ENCODE peak calls at places on chromosome 13, in five cellular contexts. One of them, this sample, is unnamed.

GRCh38 chr13:113785051-113786010 is 26.3 kb downstream of the TMEM255B start:
- DNase-seq in ovary: no peak
- DNase-seq in transverse colon: no peak
- DNase-seq in A549: no peak
- DNase-seq in Peyer's patch: peak; percentile 8
- DNase-seq in this sample: no peak

GRCh38 chr13:21361123-21361522 is 98.0 kb downstream of the ZDHHC20 start:
- DNase-seq in ovary: no peak
- DNase-seq in transverse colon: no peak
- DNase-seq in A549: no peak
- DNase-seq in Peyer's patch: no peak
- DNase-seq in this sample: no peak

GRCh38 chr13:20714563-20715339 is 11.3 kb downstream of the IL17D start:
- DNase-seq in ovary: peak; percentile 62
- DNase-seq in transverse colon: no peak
- DNase-seq in A549: no peak
- DNase-seq in Peyer's patch: no peak
- DNase-seq in this sample: peak; percentile 44

GRCh38 chr13:50101590-50101989 is 86.3 kb downstream of the KCNRG start:
- DNase-seq in ovary: no peak
- DNase-seq in transverse colon: no peak
- DNase-seq in A549: no peak
- DNase-seq in Peyer's patch: no peak
- DNase-seq in this sample: no peak

GRCh38 chr13:62919491-62919890 is 1503.8 kb upstream of the PCDH20 start:
- DNase-seq in ovary: no peak
- DNase-seq in transverse colon: no peak
- DNase-seq in A549: no peak
- DNase-seq in Peyer's patch: no peak
- DNase-seq in this sample: no peak

GRCh38 chr13:86085890-86086289 is 286.7 kb upstream of the SLITRK6 start:
- DNase-seq in ovary: no peak
- DNase-seq in transverse colon: no peak
- DNase-seq in A549: no peak
- DNase-seq in Peyer's patch: no peak
- DNase-seq in this sample: no peak

GRCh38 chr13:22134261-22134660 is 463.4 kb downstream of the FGF9 start:
- DNase-seq in ovary: no peak
- DNase-seq in transverse colon: no peak
- DNase-seq in A549: no peak
- DNase-seq in Peyer's patch: no peak
- DNase-seq in this sample: no peak

GRCh38 chr13:23183292-23183691 is 2.5 kb downstream of the SGCG start:
- DNase-seq in ovary: no peak
- DNase-seq in transverse colon: no peak
- DNase-seq in A549: no peak
- DNase-seq in Peyer's patch: no peak
- DNase-seq in this sample: no peak

GRCh38 chr13:38980628-38981078 is 10.0 kb downstream of the STOML3 start:
- DNase-seq in ovary: no peak
- DNase-seq in transverse colon: no peak
- DNase-seq in A549: no peak
- DNase-seq in Peyer's patch: no peak
- DNase-seq in this sample: no peak

GRCh38 chr13:23385931-23386330 is 47.6 kb downstream of the SACS start:
- DNase-seq in ovary: no peak
- DNase-seq in transverse colon: no peak
- DNase-seq in A549: no peak
- DNase-seq in Peyer's patch: no peak
- DNase-seq in this sample: no peak

GRCh38 chr13:95226476-95226875 is 74.8 kb downstream of the ABCC4 start:
- DNase-seq in ovary: no peak
- DNase-seq in transverse colon: no peak
- DNase-seq in A549: no peak
- DNase-seq in Peyer's patch: no peak
- DNase-seq in this sample: no peak

GRCh38 chr13:74443623-74444022 is 309.4 kb upstream of the KLF12 start:
- DNase-seq in ovary: no peak
- DNase-seq in transverse colon: no peak
- DNase-seq in A549: peak; percentile 1
- DNase-seq in Peyer's patch: no peak
- DNase-seq in this sample: no peak

GRCh38 chr13:87274209-87274819 is 396.9 kb upstream of the SLITRK5 start:
- DNase-seq in ovary: no peak
- DNase-seq in transverse colon: peak; percentile 17
- DNase-seq in A549: no peak
- DNase-seq in Peyer's patch: no peak
- DNase-seq in this sample: no peak

GRCh38 chr13:59774511-59774911 is 389.2 kb downstream of the DIAPH3 start:
- DNase-seq in ovary: no peak
- DNase-seq in transverse colon: no peak
- DNase-seq in A549: no peak
- DNase-seq in Peyer's patch: no peak
- DNase-seq in this sample: no peak

GRCh38 chr13:72221276-72221962 is 354.4 kb upstream of the DACH1 start:
- DNase-seq in ovary: no peak
- DNase-seq in transverse colon: peak; percentile 40
- DNase-seq in A549: peak; percentile 3
- DNase-seq in Peyer's patch: peak; percentile 60
- DNase-seq in this sample: no peak

GRCh38 chr13:45781553-45782326 is 69.8 kb downstream of the SIAH3 start:
- DNase-seq in ovary: peak; percentile 25
- DNase-seq in transverse colon: peak; percentile 50
- DNase-seq in A549: no peak
- DNase-seq in Peyer's patch: peak; percentile 64
- DNase-seq in this sample: peak; percentile 16

GRCh38 chr13:87887459-87888123 is 216.4 kb downstream of the SLITRK5 start:
- DNase-seq in ovary: no peak
- DNase-seq in transverse colon: no peak
- DNase-seq in A549: no peak
- DNase-seq in Peyer's patch: no peak
- DNase-seq in this sample: no peak

GRCh38 chr13:113832204-113832603 is 31.7 kb downstream of the GAS6 start:
- DNase-seq in ovary: no peak
- DNase-seq in transverse colon: no peak
- DNase-seq in A549: peak; percentile 16
- DNase-seq in Peyer's patch: peak; percentile 79
- DNase-seq in this sample: no peak

GRCh38 chr13:71721117-71721516 is 145.9 kb downstream of the DACH1 start:
- DNase-seq in ovary: no peak
- DNase-seq in transverse colon: no peak
- DNase-seq in A549: no peak
- DNase-seq in Peyer's patch: no peak
- DNase-seq in this sample: no peak

GRCh38 chr13:77623797-77624196 is 73.7 kb upstream of the SLAIN1 start:
- DNase-seq in ovary: no peak
- DNase-seq in transverse colon: no peak
- DNase-seq in A549: no peak
- DNase-seq in Peyer's patch: no peak
- DNase-seq in this sample: no peak

GRCh38 chr13:90171649-90172048 is 1175.8 kb upstream of the MIR17HG start:
- DNase-seq in ovary: no peak
- DNase-seq in transverse colon: no peak
- DNase-seq in A549: no peak
- DNase-seq in Peyer's patch: no peak
- DNase-seq in this sample: no peak

GRCh38 chr13:47816835-47817234 is 184.2 kb downstream of the SUCLA2 start:
- DNase-seq in ovary: no peak
- DNase-seq in transverse colon: no peak
- DNase-seq in A549: no peak
- DNase-seq in Peyer's patch: no peak
- DNase-seq in this sample: no peak

GRCh38 chr13:113901231-113901630 is 37.4 kb upstream of the GAS6 start:
- DNase-seq in ovary: no peak
- DNase-seq in transverse colon: no peak
- DNase-seq in A549: no peak
- DNase-seq in Peyer's patch: no peak
- DNase-seq in this sample: no peak

GRCh38 chr13:77833331-77833863 is 85.2 kb downstream of the EDNRB start:
- DNase-seq in ovary: no peak
- DNase-seq in transverse colon: no peak
- DNase-seq in A549: no peak
- DNase-seq in Peyer's patch: no peak
- DNase-seq in this sample: peak; percentile 18

GRCh38 chr13:95954266-95954665 is 98.9 kb downstream of the UGGT2 start:
- DNase-seq in ovary: no peak
- DNase-seq in transverse colon: no peak
- DNase-seq in A549: no peak
- DNase-seq in Peyer's patch: no peak
- DNase-seq in this sample: no peak

GRCh38 chr13:46343279-46343949 is 43.6 kb downstream of the RUBCNL start:
- DNase-seq in ovary: no peak
- DNase-seq in transverse colon: no peak
- DNase-seq in A549: no peak
- DNase-seq in Peyer's patch: no peak
- DNase-seq in this sample: no peak

GRCh38 chr13:71864094-71864980 is 2.7 kb downstream of the DACH1 start:
- DNase-seq in ovary: no peak
- DNase-seq in transverse colon: peak; percentile 81
- DNase-seq in A549: no peak
- DNase-seq in Peyer's patch: peak; percentile 89
- DNase-seq in this sample: peak; percentile 49

GRCh38 chr13:31920301-31920818 is 111.2 kb upstream of the FRY start:
- DNase-seq in ovary: no peak
- DNase-seq in transverse colon: no peak
- DNase-seq in A549: no peak
- DNase-seq in Peyer's patch: no peak
- DNase-seq in this sample: no peak

GRCh38 chr13:104074326-104074725 is 1008.1 kb upstream of the SLC10A2 start:
- DNase-seq in ovary: no peak
- DNase-seq in transverse colon: no peak
- DNase-seq in A549: no peak
- DNase-seq in Peyer's patch: no peak
- DNase-seq in this sample: no peak
- H3K27ac ChIP-seq in ovary: no peak overlapping the region
- H3K27ac ChIP-seq in transverse colon: no peak overlapping the region
- H3K27ac ChIP-seq in A549: no peak overlapping the region
- H3K27ac ChIP-seq in Peyer's patch: no peak overlapping the region
- H3K27ac ChIP-seq in this sample: no peak overlapping the region

GRCh38 chr13:97224544-97225324 is 2.6 kb downstream of the MBNL2 start:
- DNase-seq in ovary: no peak
- DNase-seq in transverse colon: peak; percentile 70
- DNase-seq in A549: no peak
- DNase-seq in Peyer's patch: no peak
- DNase-seq in this sample: no peak

GRCh38 chr13:97226788-97227627 is 4.9 kb downstream of the MBNL2 start:
- DNase-seq in ovary: no peak
- DNase-seq in transverse colon: peak; percentile 64
- DNase-seq in A549: no peak
- DNase-seq in Peyer's patch: no peak
- DNase-seq in this sample: no peak

GRCh38 chr13:97223711-97224461 is 1.8 kb downstream of the MBNL2 start:
- DNase-seq in ovary: peak; percentile 57
- DNase-seq in transverse colon: peak; percentile 55
- DNase-seq in A549: peak; percentile 25
- DNase-seq in Peyer's patch: peak; percentile 65
- DNase-seq in this sample: peak; percentile 54

GRCh38 chr13:97226013-97226412 is 3.9 kb downstream of the MBNL2 start:
- DNase-seq in ovary: no peak
- DNase-seq in transverse colon: no peak
- DNase-seq in A549: no peak
- DNase-seq in Peyer's patch: no peak
- DNase-seq in this sample: no peak

DNA sequence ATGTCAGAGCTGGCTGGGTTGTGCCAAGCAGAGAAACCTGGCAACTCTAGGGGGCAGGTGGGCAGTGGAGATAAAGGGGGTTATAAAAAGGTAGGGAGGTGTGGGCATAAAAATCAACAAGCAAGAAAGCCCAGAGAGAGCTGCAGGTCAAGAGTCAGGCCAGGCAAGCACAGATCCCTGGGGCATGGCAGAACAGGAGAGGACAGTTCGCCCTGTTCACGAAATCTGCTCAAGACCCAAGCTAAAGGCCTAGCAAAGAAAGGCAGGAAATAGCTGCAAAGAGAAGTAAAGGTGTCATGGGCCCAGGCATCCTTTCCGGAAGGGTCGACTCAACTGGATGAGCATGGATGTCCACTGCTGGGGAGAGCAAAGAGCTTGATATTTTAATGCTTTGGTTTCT is 3.4 kb downstream of the MBNL2 start:
- DNase-seq in ovary: no peak
- DNase-seq in transverse colon: no peak
- DNase-seq in A549: no peak
- DNase-seq in Peyer's patch: no peak
- DNase-seq in this sample: no peak
- H3K4me3 ChIP-seq in ovary: peak overlapping the region; percentile 60
- H3K4me3 ChIP-seq in transverse colon: peak overlapping the region; percentile 79
- H3K4me3 ChIP-seq in A549: peak overlapping the region; percentile 65
- H3K4me3 ChIP-seq in Peyer's patch: peak overlapping the region; percentile 67
- H3K4me3 ChIP-seq in this sample: peak overlapping the region; percentile 52

DNA sequence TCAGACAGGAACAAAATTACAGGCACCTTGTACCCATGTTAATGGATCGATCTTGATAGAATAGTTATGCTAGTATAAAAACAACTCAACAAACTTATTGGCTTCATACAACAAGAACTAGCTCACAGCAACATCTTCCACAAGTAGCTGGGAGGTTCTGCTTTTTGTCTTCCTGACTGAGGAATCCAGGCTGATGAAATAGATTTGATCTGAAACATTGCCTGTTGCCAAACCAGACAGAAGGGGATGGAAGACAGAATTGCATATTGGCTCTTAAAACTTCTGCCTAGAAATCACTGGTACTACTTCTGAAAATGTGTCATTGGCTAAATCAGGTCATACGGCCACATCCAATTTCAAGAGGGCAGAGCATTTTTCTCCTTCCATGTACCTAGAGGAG is 267.2 kb downstream of the RFC3 start:
- DNase-seq in ovary: no peak
- DNase-seq in transverse colon: no peak
- DNase-seq in A549: no peak
- DNase-seq in Peyer's patch: no peak
- DNase-seq in this sample: no peak
- TF ChIP-seq POLR2A in ovary: no peak
- TF ChIP-seq POLR2A in transverse colon: no peak
- TF ChIP-seq POLR2A in A549: no peak
- TF ChIP-seq POLR2A in Peyer's patch: no peak
- TF ChIP-seq POLR2A in this sample: no peak

GRCh38 chr13:43061496-43062280 is 38.3 kb downstream of the DNAJC15 start:
- DNase-seq in ovary: no peak
- DNase-seq in transverse colon: no peak
- DNase-seq in A549: no peak
- DNase-seq in Peyer's patch: no peak
- DNase-seq in this sample: no peak
- H3K27ac ChIP-seq in ovary: no peak overlapping the region
- H3K27ac ChIP-seq in transverse colon: no peak overlapping the region
- H3K27ac ChIP-seq in A549: no peak overlapping the region
- H3K27ac ChIP-seq in Peyer's patch: no peak overlapping the region
- H3K27ac ChIP-seq in this sample: no peak overlapping the region

GRCh38 chr13:102700088-102701031 is 5.5 kb upstream of the METTL21C start:
- DNase-seq in ovary: no peak
- DNase-seq in transverse colon: no peak
- DNase-seq in A549: no peak
- DNase-seq in Peyer's patch: no peak
- DNase-seq in this sample: peak; percentile 40
- H3K4me3 ChIP-seq in ovary: no peak overlapping the region
- H3K4me3 ChIP-seq in transverse colon: no peak overlapping the region
- H3K4me3 ChIP-seq in A549: no peak overlapping the region
- H3K4me3 ChIP-seq in Peyer's patch: no peak overlapping the region
- H3K4me3 ChIP-seq in this sample: no peak overlapping the region

This sample was measured in uterus.